ENCODE peak calls at places on chromosomes 6 and 20, in six cellular contexts. One of them, this sample, is unnamed.

GRCh38 chr6:135537782-135538301 is 40.3 kb upstream of the AHI1 start:
- DNase-seq in stomach: no peak
- DNase-seq in GM23338: peak; percentile 53
- DNase-seq in SK-N-SH: no peak
- DNase-seq in GM12878: no peak
- DNase-seq in breast epithelium: no peak
- DNase-seq in this sample: no peak

GRCh38 chr6:2949121-2949520 is 22.2 kb downstream of the SERPINB6 start:
- DNase-seq in stomach: peak; percentile 20
- DNase-seq in GM23338: no peak
- DNase-seq in SK-N-SH: no peak
- DNase-seq in GM12878: no peak
- DNase-seq in breast epithelium: no peak
- DNase-seq in this sample: no peak

GRCh38 chr6:56649782-56650181 is 7.1 kb upstream of the DST start:
- DNase-seq in stomach: no peak
- DNase-seq in GM23338: no peak
- DNase-seq in SK-N-SH: no peak
- DNase-seq in GM12878: no peak
- DNase-seq in breast epithelium: no peak
- DNase-seq in this sample: no peak

GRCh38 chr20:4787069-4787468 is 65.4 kb downstream of the PRND start:
- DNase-seq in stomach: no peak
- DNase-seq in GM23338: no peak
- DNase-seq in SK-N-SH: no peak
- DNase-seq in GM12878: no peak
- DNase-seq in breast epithelium: no peak
- DNase-seq in this sample: no peak

GRCh38 chr6:57207141-57207540 is 15.0 kb downstream of the RAB23 start:
- DNase-seq in stomach: no peak
- DNase-seq in GM23338: no peak
- DNase-seq in SK-N-SH: no peak
- DNase-seq in GM12878: no peak
- DNase-seq in breast epithelium: no peak
- DNase-seq in this sample: no peak

GRCh38 chr6:135358251-135358821 is 139.2 kb downstream of the AHI1 start:
- DNase-seq in stomach: no peak
- DNase-seq in GM23338: no peak
- DNase-seq in SK-N-SH: no peak
- DNase-seq in GM12878: no peak
- DNase-seq in breast epithelium: no peak
- DNase-seq in this sample: no peak

GRCh38 chr6:166687070-166687469 is 60.0 kb upstream of the RPS6KA2 start:
- DNase-seq in stomach: no peak
- DNase-seq in GM23338: no peak
- DNase-seq in SK-N-SH: no peak
- DNase-seq in GM12878: no peak
- DNase-seq in breast epithelium: no peak
- DNase-seq in this sample: no peak

GRCh38 chr6:24274441-24275083 is 83.3 kb downstream of the DCDC2 start:
- DNase-seq in stomach: no peak
- DNase-seq in GM23338: peak; percentile 47
- DNase-seq in SK-N-SH: peak; percentile 8
- DNase-seq in GM12878: no peak
- DNase-seq in breast epithelium: no peak
- DNase-seq in this sample: no peak

GRCh38 chr6:27096834-27097511 is 150.5 kb upstream of the PRSS16 start:
- DNase-seq in stomach: peak; percentile 39
- DNase-seq in GM23338: peak; percentile 85
- DNase-seq in SK-N-SH: peak; percentile 59
- DNase-seq in GM12878: no peak
- DNase-seq in breast epithelium: no peak
- DNase-seq in this sample: no peak

GRCh38 chr6:140572129-140572528 is 1197.7 kb upstream of the CITED2 start:
- DNase-seq in stomach: no peak
- DNase-seq in GM23338: no peak
- DNase-seq in SK-N-SH: no peak
- DNase-seq in GM12878: no peak
- DNase-seq in breast epithelium: no peak
- DNase-seq in this sample: no peak

GRCh38 chr6:167565884-167566491 is 241.1 kb downstream of the TTLL2 start:
- DNase-seq in stomach: no peak
- DNase-seq in GM23338: no peak
- DNase-seq in SK-N-SH: no peak
- DNase-seq in GM12878: no peak
- DNase-seq in breast epithelium: peak; percentile 16
- DNase-seq in this sample: peak; percentile 76

GRCh38 chr6:121651420-121651819 is 216.0 kb downstream of the GJA1 start:
- DNase-seq in stomach: no peak
- DNase-seq in GM23338: no peak
- DNase-seq in SK-N-SH: no peak
- DNase-seq in GM12878: no peak
- DNase-seq in breast epithelium: no peak
- DNase-seq in this sample: no peak

DNA sequence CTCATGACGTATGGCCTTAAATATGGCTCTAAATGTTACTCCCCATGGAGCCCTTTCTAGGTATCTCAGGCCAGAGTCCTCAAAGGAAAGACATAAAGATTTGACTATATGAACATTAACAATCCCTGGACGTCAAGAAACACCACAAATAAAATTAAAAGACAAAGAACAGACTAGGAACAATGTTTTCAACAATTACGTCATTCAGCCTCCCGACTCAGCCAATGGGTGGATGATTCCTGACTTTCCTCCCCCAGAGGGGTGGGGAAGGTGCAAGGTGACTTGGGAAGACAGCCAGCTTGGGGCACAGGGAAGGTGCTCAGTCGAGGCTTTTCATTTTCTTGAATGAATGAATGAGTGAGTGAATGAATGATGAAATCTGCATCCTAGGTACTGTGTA is 157.4 kb downstream of the TFAP2C start:
- DNase-seq in stomach: no peak
- DNase-seq in GM23338: no peak
- DNase-seq in SK-N-SH: no peak
- DNase-seq in GM12878: no peak
- DNase-seq in breast epithelium: no peak
- DNase-seq in this sample: no peak
- TF ChIP-seq POLR2AphosphoS5 in stomach: no peak
- TF ChIP-seq POLR2AphosphoS5 in GM23338: no peak
- TF ChIP-seq POLR2AphosphoS5 in SK-N-SH: no peak
- TF ChIP-seq POLR2AphosphoS5 in GM12878: no peak
- TF ChIP-seq POLR2AphosphoS5 in breast epithelium: no peak
- TF ChIP-seq POLR2AphosphoS5 in this sample: no peak

DNA sequence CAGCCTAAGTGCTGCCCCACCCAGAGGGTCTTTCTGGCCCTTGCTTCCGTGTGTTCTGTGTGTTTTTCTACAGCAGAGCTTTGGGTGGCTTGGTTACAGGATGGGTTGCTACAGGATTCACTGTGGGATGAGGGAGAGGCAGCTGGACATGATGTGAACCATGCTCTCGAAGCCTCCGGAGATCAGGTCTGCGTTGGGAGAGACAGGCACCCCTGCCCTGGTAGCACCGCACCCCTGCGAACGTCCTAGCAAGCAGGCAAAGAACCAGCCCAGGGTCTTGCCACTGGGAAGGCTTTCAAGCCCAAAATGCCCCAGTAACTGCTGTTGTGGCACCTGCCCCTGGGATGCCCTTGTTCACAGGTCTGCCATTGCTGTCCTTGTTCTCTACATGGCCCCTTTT is 66.4 kb downstream of the IGF2R start:
- DNase-seq in stomach: no peak
- DNase-seq in GM23338: no peak
- DNase-seq in SK-N-SH: no peak
- DNase-seq in GM12878: no peak
- DNase-seq in breast epithelium: no peak
- DNase-seq in this sample: no peak
- TF ChIP-seq POLR2AphosphoS5 in stomach: no peak
- TF ChIP-seq POLR2AphosphoS5 in GM23338: no peak
- TF ChIP-seq POLR2AphosphoS5 in SK-N-SH: no peak
- TF ChIP-seq POLR2AphosphoS5 in GM12878: no peak
- TF ChIP-seq POLR2AphosphoS5 in breast epithelium: no peak
- TF ChIP-seq POLR2AphosphoS5 in this sample: no peak

GRCh38 chr6:15247750-15248450 is 2.0 kb downstream of the JARID2 start:
- DNase-seq in stomach: peak; percentile 58
- DNase-seq in GM23338: peak; percentile 66
- DNase-seq in SK-N-SH: peak; percentile 87
- DNase-seq in GM12878: no peak
- DNase-seq in breast epithelium: peak; percentile 41
- DNase-seq in this sample: peak; percentile 83
- TF ChIP-seq POLR2AphosphoS5 in stomach: peak; percentile 68
- TF ChIP-seq POLR2AphosphoS5 in GM23338: peak; percentile 54
- TF ChIP-seq POLR2AphosphoS5 in SK-N-SH: no peak
- TF ChIP-seq POLR2AphosphoS5 in GM12878: peak; percentile 48
- TF ChIP-seq POLR2AphosphoS5 in breast epithelium: peak; percentile 55
- TF ChIP-seq POLR2AphosphoS5 in this sample: peak; percentile 60

DNA sequence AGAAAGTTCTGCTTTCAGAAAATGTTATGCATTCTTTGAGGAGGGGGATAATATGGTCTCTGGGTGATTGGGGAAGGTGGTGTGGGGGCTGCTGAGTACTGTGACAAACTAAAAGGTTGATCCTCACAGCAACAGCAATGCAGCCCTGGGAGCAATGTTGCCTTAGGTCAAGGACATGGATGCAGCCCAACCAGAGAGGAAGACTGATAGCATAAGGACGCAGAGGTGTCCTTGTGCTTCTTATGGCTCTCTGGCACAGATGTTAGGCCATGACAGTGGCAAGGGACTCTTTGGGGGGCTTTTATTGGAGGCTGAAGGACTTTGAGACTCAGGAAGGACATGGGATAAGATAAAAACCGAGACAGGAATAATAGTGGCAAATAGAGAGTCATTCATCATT is 186.2 kb upstream of the PHACTR1 start:
- DNase-seq in stomach: no peak
- DNase-seq in GM23338: no peak
- DNase-seq in SK-N-SH: no peak
- DNase-seq in GM12878: no peak
- DNase-seq in breast epithelium: no peak
- DNase-seq in this sample: no peak
- TF ChIP-seq POLR2AphosphoS5 in stomach: no peak
- TF ChIP-seq POLR2AphosphoS5 in GM23338: no peak
- TF ChIP-seq POLR2AphosphoS5 in SK-N-SH: no peak
- TF ChIP-seq POLR2AphosphoS5 in GM12878: no peak
- TF ChIP-seq POLR2AphosphoS5 in breast epithelium: no peak
- TF ChIP-seq POLR2AphosphoS5 in this sample: no peak

GRCh38 chr20:13580725-13581124 is 58.0 kb downstream of the TASP1 start:
- DNase-seq in stomach: no peak
- DNase-seq in GM23338: no peak
- DNase-seq in SK-N-SH: no peak
- DNase-seq in GM12878: no peak
- DNase-seq in breast epithelium: no peak
- DNase-seq in this sample: no peak
- TF ChIP-seq POLR2AphosphoS5 in stomach: no peak
- TF ChIP-seq POLR2AphosphoS5 in GM23338: no peak
- TF ChIP-seq POLR2AphosphoS5 in SK-N-SH: no peak
- TF ChIP-seq POLR2AphosphoS5 in GM12878: no peak
- TF ChIP-seq POLR2AphosphoS5 in breast epithelium: no peak
- TF ChIP-seq POLR2AphosphoS5 in this sample: no peak

DNA sequence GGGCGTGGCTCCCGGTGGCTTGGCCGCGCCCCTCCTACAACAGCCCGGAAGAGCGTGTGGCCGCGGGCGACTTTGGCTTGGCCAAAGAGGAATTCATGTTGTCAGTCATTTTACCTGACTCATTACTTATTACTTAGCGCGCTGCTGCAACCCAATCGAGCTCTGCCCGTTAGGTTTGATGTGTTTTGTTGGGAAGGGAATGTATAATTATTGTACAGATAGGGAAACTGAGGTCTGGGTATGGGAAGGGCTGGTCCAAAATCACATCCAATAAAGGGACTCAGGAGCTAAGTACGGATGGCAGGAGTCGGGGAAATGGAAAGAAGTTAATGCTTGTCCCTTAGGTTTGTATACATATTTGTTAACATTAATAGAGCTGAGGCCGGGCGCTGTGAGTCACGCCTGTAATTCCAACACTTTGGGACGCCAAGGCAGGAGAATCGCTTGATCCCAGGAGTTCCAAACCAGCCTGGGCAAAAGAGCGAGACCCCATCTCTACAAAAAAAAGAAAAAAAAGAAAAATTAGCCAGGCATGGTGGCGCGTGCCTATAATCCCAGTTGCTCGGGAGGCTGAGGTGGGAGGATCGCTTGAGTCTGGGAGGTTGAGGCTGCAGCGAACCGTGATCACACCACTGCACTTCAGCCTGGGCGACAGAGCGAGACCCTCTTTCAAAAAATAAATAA is 639 bp upstream of the ZNF335 start:
- DNase-seq in stomach: no peak
- DNase-seq in GM23338: peak; percentile 96
- DNase-seq in SK-N-SH: no peak
- DNase-seq in GM12878: no peak
- DNase-seq in breast epithelium: no peak
- DNase-seq in this sample: peak; percentile 67
- TF ChIP-seq POLR2AphosphoS5 in stomach: no peak
- TF ChIP-seq POLR2AphosphoS5 in GM23338: peak; percentile 47
- TF ChIP-seq POLR2AphosphoS5 in SK-N-SH: peak; percentile 50
- TF ChIP-seq POLR2AphosphoS5 in GM12878: peak; percentile 69
- TF ChIP-seq POLR2AphosphoS5 in breast epithelium: no peak
- TF ChIP-seq POLR2AphosphoS5 in this sample: no peak

GRCh38 chr20:50588034-50588736 is 78.0 kb downstream of the PTPN1 start:
- DNase-seq in stomach: peak; percentile 78
- DNase-seq in GM23338: peak; percentile 88
- DNase-seq in SK-N-SH: peak; percentile 90
- DNase-seq in GM12878: no peak
- DNase-seq in breast epithelium: peak; percentile 57
- DNase-seq in this sample: no peak
- TF ChIP-seq POLR2AphosphoS5 in stomach: no peak
- TF ChIP-seq POLR2AphosphoS5 in GM23338: no peak
- TF ChIP-seq POLR2AphosphoS5 in SK-N-SH: no peak
- TF ChIP-seq POLR2AphosphoS5 in GM12878: no peak
- TF ChIP-seq POLR2AphosphoS5 in breast epithelium: no peak
- TF ChIP-seq POLR2AphosphoS5 in this sample: no peak